ENCODE peak calls at places on chromosomes 7 and 10, in seven cellular contexts. P is IMR-90, J is HepG2, N is stomach, F is heart left ventricle, V is GM12891, Y is transverse colon. A is an unnamed sample.

GRCh38 chr10:110794808-110795207 is 76.9 kb upstream of the PDCD4 start:
- DNase-seq in V (no peak), F (no peak), Y (no peak), N (no peak), J (no peak), P (no peak), A (no peak)

GRCh38 chr7:105126436-105126975 is 112.5 kb downstream of the KMT2E start:
- DNase-seq in N (no peak), J (no peak), Y (no peak), V (no peak), F (no peak), P (peak), A (no peak)

GRCh38 chr10:21519981-21520436 is 5.5 kb downstream of the SKIDA1 start:
- DNase-seq in V (no peak), J (no peak), P (peak), F (no peak), Y (no peak), N (no peak), A (no peak)

GRCh38 chr7:147509052-147509480 is 1081.5 kb upstream of the C7orf33 start:
- DNase-seq in V (no peak), N (no peak), F (no peak), J (no peak), P (peak), Y (no peak), A (no peak)

GRCh38 chr10:49758249-49758930 is 3.7 kb downstream of the OGDHL start:
- DNase-seq in N (peak), F (no peak), V (no peak), P (no peak), Y (no peak), J (no peak), A (no peak)

GRCh38 chr10:103465411-103466179 is 6.9 kb upstream of the CALHM1 start:
- DNase-seq in P (no peak), N (no peak), V (no peak), J (no peak), Y (no peak), F (peak), A (no peak)

GRCh38 chr10:90204956-90205695 is 503.7 kb downstream of the KIF20B start:
- DNase-seq in N (no peak), V (no peak), F (no peak), Y (no peak), J (no peak), P (no peak), A (no peak)

GRCh38 chr7:143480501-143480900 is 2.8 kb downstream of the TAS2R41 start:
- DNase-seq in V (no peak), J (no peak), F (no peak), N (no peak), P (no peak), Y (no peak), A (no peak)

GRCh38 chr7:80488406-80488805 is 23.5 kb downstream of the GNAT3 start:
- DNase-seq in J (no peak), V (no peak), P (peak), F (no peak), Y (no peak), N (no peak), A (no peak)

GRCh38 chr7:129855234-129855673 is 97.5 kb downstream of the UBE2H start:
- DNase-seq in V (no peak), F (no peak), P (peak), N (no peak), Y (no peak), J (no peak), A (no peak)

GRCh38 chr7:138247568-138248328 is 171.5 kb downstream of the AKR1D1 start:
- DNase-seq in F (no peak), V (no peak), Y (no peak), P (no peak), N (no peak), J (no peak), A (no peak)

GRCh38 chr10:73837072-73837471 is 25.7 kb upstream of the NDST2 start:
- DNase-seq in J (no peak), P (peak), N (no peak), Y (no peak), V (no peak), F (no peak), A (no peak)

GRCh38 chr7:55065079-55065478 is 46.3 kb downstream of the EGFR start:
- DNase-seq in P (peak), J (no peak), V (no peak), Y (peak), N (no peak), F (no peak), A (peak)

GRCh38 chr10:79390057-79390456 is 42.8 kb downstream of the PPIF start:
- DNase-seq in Y (no peak), V (no peak), P (no peak), N (no peak), J (no peak), F (no peak), A (no peak)

GRCh38 chr7:11281953-11282352 is 308.3 kb downstream of the PHF14 start:
- DNase-seq in J (no peak), P (no peak), V (no peak), N (no peak), F (no peak), Y (no peak), A (no peak)

GRCh38 chr10:5373321-5373720 is 8.6 kb downstream of the UCN3 start:
- DNase-seq in N (no peak), P (no peak), F (no peak), Y (no peak), V (no peak), J (no peak), A (no peak)

GRCh38 chr10:48724127-48724526 is 39.5 kb downstream of the WDFY4 start:
- DNase-seq in V (no peak), P (no peak), Y (no peak), J (no peak), F (no peak), N (no peak), A (no peak)

GRCh38 chr10:34555653-34556052 is 259.4 kb downstream of the PARD3 start:
- DNase-seq in Y (no peak), N (no peak), V (no peak), J (no peak), P (no peak), F (no peak), A (no peak)

GRCh38 chr10:48594371-48594770 is 10.5 kb downstream of the ARHGAP22 start:
- DNase-seq in N (no peak), J (no peak), Y (no peak), V (no peak), F (no peak), P (no peak), A (peak)

GRCh38 chr10:4840151-4840550 is 14.1 kb downstream of the AKR1E2 start:
- DNase-seq in P (no peak), V (no peak), J (no peak), F (no peak), Y (no peak), N (no peak), A (no peak)

GRCh38 chr7:98459529-98459928 is 58.6 kb upstream of the BAIAP2L1 start:
- DNase-seq in P (no peak), J (no peak), Y (no peak), V (no peak), F (no peak), N (no peak), A (no peak)

GRCh38 chr10:132487241-132488135 is 50.1 kb upstream of the INPP5A start:
- DNase-seq in V (no peak), P (no peak), J (no peak), F (no peak), Y (no peak), N (no peak), A (no peak)

GRCh38 chr7:125563964-125564529 is 634.4 kb upstream of the POT1 start:
- DNase-seq in P (no peak), N (no peak), Y (no peak), J (no peak), V (no peak), F (no peak), A (no peak)

GRCh38 chr10:4194231-4194630 is 409.2 kb upstream of the KLF6 start:
- DNase-seq in J (no peak), P (peak), V (no peak), F (no peak), Y (no peak), N (no peak), A (no peak)

GRCh38 chr10:88883443-88883799 is 3.4 kb downstream of the STAMBPL1 start:
- DNase-seq in P (no peak), V (no peak), J (no peak), F (no peak), N (no peak), Y (no peak), A (no peak)

GRCh38 chr7:131110294-131111080 is 217.2 kb upstream of the MKLN1 start:
- DNase-seq in N (no peak), F (no peak), P (peak), V (no peak), Y (peak), J (no peak), A (no peak)

GRCh38 chr7:134290286-134290685 is 26.4 kb downstream of the SLC35B4 start:
- DNase-seq in P (peak), F (no peak), Y (no peak), N (no peak), V (no peak), J (no peak), A (no peak)

GRCh38 chr10:107546239-107546638 is 381.7 kb upstream of the SORCS1 start:
- DNase-seq in F (no peak), V (no peak), N (no peak), J (no peak), Y (no peak), P (peak), A (no peak)

GRCh38 chr7:16991551-16991950 is 109.8 kb upstream of the AGR3 start:
- DNase-seq in P (no peak), N (no peak), V (no peak), Y (no peak), F (no peak), J (peak), A (no peak)

GRCh38 chr10:80170641-80171040 is 34.7 kb downstream of the ANXA11 start:
- DNase-seq in F (no peak), Y (no peak), J (no peak), N (no peak), P (no peak), V (no peak), A (no peak)

DNA sequence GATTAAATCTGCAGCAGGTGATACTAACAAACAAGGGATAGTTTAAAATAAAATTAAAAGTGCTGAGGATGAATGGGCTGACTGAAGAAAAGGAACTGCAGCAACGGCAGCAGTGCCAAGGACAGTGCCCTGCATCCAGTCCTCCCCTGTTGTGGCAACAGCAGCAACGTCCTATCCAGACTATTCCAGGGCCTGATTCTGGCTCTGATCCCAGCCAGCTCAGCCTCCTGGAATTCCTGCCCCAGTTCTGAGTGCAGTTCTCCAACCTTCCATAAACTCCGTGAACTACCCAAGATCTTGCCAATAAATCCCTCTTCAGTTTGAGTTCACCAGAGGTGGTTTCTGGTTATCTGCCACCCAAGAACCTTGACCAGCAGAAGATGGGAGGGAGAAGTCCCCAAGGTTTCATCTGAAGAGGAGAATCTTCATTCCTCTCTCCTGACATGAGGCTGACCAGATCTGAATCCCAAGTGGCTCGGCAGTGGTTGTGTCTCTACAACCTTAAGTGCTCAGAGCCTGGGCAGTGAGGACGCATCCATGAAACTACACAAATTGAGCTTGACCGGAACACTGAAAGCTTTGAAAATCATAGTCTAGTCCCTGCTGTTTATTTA is 115.8 kb downstream of the SORBS1 start:
- DNase-seq in Y (peak), P (peak), V (no peak), J (no peak), F (peak), N (peak), A (no peak)
- TF ChIP-seq POLR2A in Y (no peak), P (no peak), V (no peak), J (no peak), F (no peak), N (no peak), A (no peak)

GRCh38 chr7:150565239-150565638 is 2.0 kb upstream of the GIMAP4 start:
- DNase-seq in F (no peak), V (no peak), Y (no peak), P (no peak), J (no peak), N (no peak), A (no peak)
- TF ChIP-seq POLR2A in F (no peak), V (no peak), Y (no peak), P (no peak), J (no peak), N (no peak), A (no peak)

GRCh38 chr7:41118490-41118889 is 584.4 kb downstream of the INHBA start:
- DNase-seq in Y (no peak), P (no peak), J (no peak), N (no peak), V (no peak), F (no peak), A (no peak)
- TF ChIP-seq POLR2A in Y (no peak), P (no peak), J (no peak), N (no peak), V (no peak), F (no peak), A (no peak)

GRCh38 chr10:62805139-62806092 is 896 bp downstream of the ADO start:
- DNase-seq in V (no peak), P (peak), N (no peak), Y (peak), J (peak), F (peak), A (no peak)

GRCh38 chr10:62803993-62804383 is 532 bp upstream of the ADO start:
- DNase-seq in F (no peak), P (peak), V (no peak), J (no peak), N (no peak), Y (no peak), A (no peak)

GRCh38 chr10:62810131-62810530 is 5.6 kb downstream of the ADO start:
- DNase-seq in P (no peak), J (no peak), Y (no peak), V (no peak), N (no peak), F (no peak), A (no peak)

GRCh38 chr10:62806246-62806645 is 1.7 kb downstream of the ADO start:
- DNase-seq in N (no peak), P (peak), V (no peak), J (no peak), Y (no peak), F (no peak), A (no peak)

DNA sequence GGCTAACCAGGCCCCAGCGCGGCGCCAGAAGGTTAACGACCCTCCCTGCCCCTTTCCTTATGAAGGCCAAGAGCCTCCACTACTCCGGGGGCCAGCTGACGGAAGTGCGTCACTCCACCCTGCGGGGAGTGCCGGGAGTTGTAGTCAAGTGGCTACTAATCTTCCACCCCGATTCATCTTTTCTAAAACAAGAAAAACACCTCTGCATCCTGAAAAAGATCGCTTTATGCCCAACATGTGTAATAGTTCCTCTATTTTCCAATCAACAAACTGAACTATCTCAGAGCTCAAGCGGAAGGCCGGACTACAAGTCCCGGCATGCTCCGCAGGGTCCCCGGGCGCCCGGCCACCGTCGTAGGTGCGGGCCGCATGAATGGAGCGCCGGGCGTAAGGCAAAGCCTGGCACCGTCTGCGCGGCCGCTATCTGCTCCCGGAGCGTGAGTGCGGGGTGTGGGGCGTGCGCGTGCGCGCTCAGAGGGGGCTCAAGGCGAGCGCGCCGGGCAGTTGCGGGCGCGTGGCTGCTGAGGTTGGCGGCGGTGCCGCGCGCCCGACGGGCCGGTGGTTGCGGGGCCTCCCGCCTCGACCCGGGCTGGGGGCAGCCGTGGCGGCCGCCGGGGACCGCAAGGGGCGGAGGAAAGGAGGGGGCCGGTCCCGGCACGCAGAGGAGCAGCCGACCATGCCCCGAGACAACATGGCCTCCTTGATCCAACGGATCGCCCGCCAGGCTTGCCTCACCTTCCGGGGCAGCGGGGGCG is at the start of gene ADO:
- DNase-seq in V (peak), Y (peak), J (peak), P (peak), F (peak), N (peak), A (no peak)
- TF ChIP-seq POLR2A in V (no peak), Y (peak), J (no peak), P (peak), F (no peak), N (no peak), A (peak)

DNA sequence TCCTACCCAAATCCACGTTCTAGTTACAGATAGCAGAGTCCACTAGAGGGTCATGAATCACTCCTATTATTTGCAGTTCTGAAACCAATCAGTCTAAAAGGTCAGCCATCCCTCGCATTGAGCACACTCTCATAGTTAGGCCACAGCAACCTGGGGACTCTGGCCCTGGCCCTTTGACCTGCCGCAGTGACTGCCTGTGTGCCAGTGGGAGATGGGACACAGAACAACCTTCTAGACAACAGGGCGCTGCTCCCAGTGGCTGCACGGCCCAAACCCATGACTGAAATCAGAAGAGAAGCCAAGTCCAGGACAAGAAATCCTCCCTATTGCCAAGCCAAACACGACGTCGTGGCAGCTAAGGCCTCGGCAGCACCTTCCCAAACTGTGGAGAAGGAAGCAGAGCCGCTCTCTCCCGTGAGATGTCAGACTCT is 158.5 kb downstream of the HERPUD2 start:
- DNase-seq in P (no peak), J (peak), N (no peak), Y (no peak), V (no peak), F (no peak), A (no peak)
- TF ChIP-seq POLR2A in P (no peak), J (no peak), N (no peak), Y (no peak), V (no peak), F (no peak), A (no peak)

GRCh38 chr7:123570390-123571182 is 13.0 kb upstream of the NDUFA5 start:
- DNase-seq in V (no peak), P (no peak), F (no peak), Y (no peak), J (no peak), N (no peak), A (no peak)
- TF ChIP-seq POLR2A in V (no peak), P (no peak), F (no peak), Y (no peak), J (no peak), N (no peak), A (no peak)

GRCh38 chr10:33084388-33084896 is 126.4 kb upstream of the ITGB1 start:
- DNase-seq in P (no peak), J (no peak), Y (no peak), F (no peak), V (no peak), N (no peak), A (no peak)
- TF ChIP-seq POLR2A in P (no peak), J (no peak), Y (no peak), F (no peak), V (no peak), N (no peak), A (no peak)

GRCh38 chr10:97542169-97543024 is 30.2 kb upstream of the ANKRD2 start:
- DNase-seq in P (peak), F (peak), V (no peak), Y (peak), J (peak), N (peak), A (no peak)
- TF ChIP-seq POLR2A in P (peak), F (no peak), V (no peak), Y (no peak), J (no peak), N (no peak), A (no peak)

A was measured in vagina.